ENCODE peak calls at places on chromosomes 1 and 21, in four cellular contexts. One of them, this sample, is unnamed.

GRCh38 chr1:29465755-29466154 is 229.4 kb downstream of the PTPRU start:
- DNase-seq in cardiac muscle cell: peak
- DNase-seq in GM12865: no peak
- DNase-seq in GM13977: no peak
- DNase-seq in this sample: no peak

GRCh38 chr1:103108525-103109150 is 316 bp upstream of the COL11A1 start:
- DNase-seq in cardiac muscle cell: peak
- DNase-seq in GM12865: no peak
- DNase-seq in GM13977: no peak
- DNase-seq in this sample: no peak

GRCh38 chr1:234604726-234605492 is 5.1 kb downstream of the IRF2BP2 start:
- DNase-seq in cardiac muscle cell: no peak
- DNase-seq in GM12865: no peak
- DNase-seq in GM13977: no peak
- DNase-seq in this sample: no peak

GRCh38 chr1:114009393-114009792 is 30.1 kb downstream of the OLFML3 start:
- DNase-seq in cardiac muscle cell: no peak
- DNase-seq in GM12865: no peak
- DNase-seq in GM13977: no peak
- DNase-seq in this sample: no peak

GRCh38 chr1:180299486-180300246 is 69.6 kb downstream of the LHX4 start:
- DNase-seq in cardiac muscle cell: no peak
- DNase-seq in GM12865: no peak
- DNase-seq in GM13977: no peak
- DNase-seq in this sample: no peak

GRCh38 chr1:114231301-114231700 is 77.6 kb upstream of the SYT6 start:
- DNase-seq in cardiac muscle cell: no peak
- DNase-seq in GM12865: no peak
- DNase-seq in GM13977: no peak
- DNase-seq in this sample: no peak

GRCh38 chr1:115983584-115983983 is 7.3 kb downstream of the SLC22A15 start:
- DNase-seq in cardiac muscle cell: no peak
- DNase-seq in GM12865: no peak
- DNase-seq in GM13977: no peak
- DNase-seq in this sample: no peak

GRCh38 chr1:204520834-204521709 is 4.9 kb downstream of the MDM4 start:
- DNase-seq in cardiac muscle cell: no peak
- DNase-seq in GM12865: peak
- DNase-seq in GM13977: peak
- DNase-seq in this sample: peak

GRCh38 chr1:9128161-9128519 is 762 bp downstream of the GPR157 start:
- DNase-seq in cardiac muscle cell: peak
- DNase-seq in GM12865: no peak
- DNase-seq in GM13977: no peak
- DNase-seq in this sample: no peak

GRCh38 chr21:42534901-42535378 is 21.3 kb downstream of the SLC37A1 start:
- DNase-seq in cardiac muscle cell: no peak
- DNase-seq in GM12865: peak
- DNase-seq in GM13977: peak
- DNase-seq in this sample: peak

GRCh38 chr1:12409676-12410075 is 179.8 kb downstream of the VPS13D start:
- DNase-seq in cardiac muscle cell: no peak
- DNase-seq in GM12865: no peak
- DNase-seq in GM13977: no peak
- DNase-seq in this sample: no peak

GRCh38 chr1:221816899-221817298 is 75.0 kb upstream of the DUSP10 start:
- DNase-seq in cardiac muscle cell: no peak
- DNase-seq in GM12865: no peak
- DNase-seq in GM13977: no peak
- DNase-seq in this sample: no peak

GRCh38 chr1:228161866-228162265 is 3.7 kb upstream of the IBA57 start:
- DNase-seq in cardiac muscle cell: no peak
- DNase-seq in GM12865: no peak
- DNase-seq in GM13977: no peak
- DNase-seq in this sample: no peak

GRCh38 chr1:215665212-215665611 is 98.1 kb downstream of the KCTD3 start:
- DNase-seq in cardiac muscle cell: no peak
- DNase-seq in GM12865: no peak
- DNase-seq in GM13977: peak
- DNase-seq in this sample: no peak

GRCh38 chr1:110944806-110945205 is 18.9 kb downstream of the LRIF1 start:
- DNase-seq in cardiac muscle cell: no peak
- DNase-seq in GM12865: no peak
- DNase-seq in GM13977: no peak
- DNase-seq in this sample: no peak

GRCh38 chr1:168465942-168466702 is 77.7 kb downstream of the XCL2 start:
- DNase-seq in cardiac muscle cell: peak
- DNase-seq in GM12865: peak
- DNase-seq in GM13977: peak
- DNase-seq in this sample: peak

GRCh38 chr1:16241116-16241763 is 4.3 kb upstream of the CPLANE2 start:
- DNase-seq in cardiac muscle cell: no peak
- DNase-seq in GM12865: no peak
- DNase-seq in GM13977: no peak
- DNase-seq in this sample: no peak

GRCh38 chr1:226643167-226643566 is 94.6 kb downstream of the STUM start:
- DNase-seq in cardiac muscle cell: no peak
- DNase-seq in GM12865: peak
- DNase-seq in GM13977: peak
- DNase-seq in this sample: peak

GRCh38 chr1:19885821-19886220 is 3.6 kb downstream of the OTUD3 start:
- DNase-seq in cardiac muscle cell: no peak
- DNase-seq in GM12865: no peak
- DNase-seq in GM13977: no peak
- DNase-seq in this sample: no peak

GRCh38 chr1:199220046-199220445 is 581.2 kb downstream of the PTPRC start:
- DNase-seq in cardiac muscle cell: no peak
- DNase-seq in GM12865: no peak
- DNase-seq in GM13977: no peak
- DNase-seq in this sample: no peak

GRCh38 chr1:152514715-152515453 is 602 bp downstream of the CRCT1 start:
- DNase-seq in cardiac muscle cell: no peak
- DNase-seq in GM12865: no peak
- DNase-seq in GM13977: peak
- DNase-seq in this sample: no peak

GRCh38 chr21:34037009-34037408 is 36.4 kb upstream of the MRPS6 start:
- DNase-seq in cardiac muscle cell: no peak
- DNase-seq in GM12865: no peak
- DNase-seq in GM13977: no peak
- DNase-seq in this sample: no peak

GRCh38 chr21:34796518-34797201 is 127.9 kb downstream of the CLIC6 start:
- DNase-seq in cardiac muscle cell: peak
- DNase-seq in GM12865: no peak
- DNase-seq in GM13977: no peak
- DNase-seq in this sample: no peak

GRCh38 chr1:12333036-12333785 is 103.4 kb downstream of the VPS13D start:
- DNase-seq in cardiac muscle cell: no peak
- DNase-seq in GM12865: no peak
- DNase-seq in GM13977: no peak
- DNase-seq in this sample: no peak

GRCh38 chr21:44376606-44377005 is 23.2 kb downstream of the TRPM2 start:
- DNase-seq in cardiac muscle cell: no peak
- DNase-seq in GM12865: no peak
- DNase-seq in GM13977: no peak
- DNase-seq in this sample: no peak

GRCh38 chr1:13935336-13935735 is 235.3 kb downstream of the PRDM2 start:
- DNase-seq in cardiac muscle cell: no peak
- DNase-seq in GM12865: no peak
- DNase-seq in GM13977: no peak
- DNase-seq in this sample: no peak

GRCh38 chr1:219354962-219355361 is 181.3 kb downstream of the LYPLAL1 start:
- DNase-seq in cardiac muscle cell: no peak
- DNase-seq in GM12865: no peak
- DNase-seq in GM13977: no peak
- DNase-seq in this sample: no peak

GRCh38 chr1:219350172-219350571 is 176.5 kb downstream of the LYPLAL1 start:
- DNase-seq in cardiac muscle cell: no peak
- DNase-seq in GM12865: no peak
- DNase-seq in GM13977: no peak
- DNase-seq in this sample: no peak

GRCh38 chr1:219358080-219358479 is 184.4 kb downstream of the LYPLAL1 start:
- DNase-seq in cardiac muscle cell: no peak
- DNase-seq in GM12865: no peak
- DNase-seq in GM13977: no peak
- DNase-seq in this sample: no peak

GRCh38 chr1:219350621-219351020 is 176.9 kb downstream of the LYPLAL1 start:
- DNase-seq in cardiac muscle cell: no peak
- DNase-seq in GM12865: no peak
- DNase-seq in GM13977: no peak
- DNase-seq in this sample: no peak

DNA sequence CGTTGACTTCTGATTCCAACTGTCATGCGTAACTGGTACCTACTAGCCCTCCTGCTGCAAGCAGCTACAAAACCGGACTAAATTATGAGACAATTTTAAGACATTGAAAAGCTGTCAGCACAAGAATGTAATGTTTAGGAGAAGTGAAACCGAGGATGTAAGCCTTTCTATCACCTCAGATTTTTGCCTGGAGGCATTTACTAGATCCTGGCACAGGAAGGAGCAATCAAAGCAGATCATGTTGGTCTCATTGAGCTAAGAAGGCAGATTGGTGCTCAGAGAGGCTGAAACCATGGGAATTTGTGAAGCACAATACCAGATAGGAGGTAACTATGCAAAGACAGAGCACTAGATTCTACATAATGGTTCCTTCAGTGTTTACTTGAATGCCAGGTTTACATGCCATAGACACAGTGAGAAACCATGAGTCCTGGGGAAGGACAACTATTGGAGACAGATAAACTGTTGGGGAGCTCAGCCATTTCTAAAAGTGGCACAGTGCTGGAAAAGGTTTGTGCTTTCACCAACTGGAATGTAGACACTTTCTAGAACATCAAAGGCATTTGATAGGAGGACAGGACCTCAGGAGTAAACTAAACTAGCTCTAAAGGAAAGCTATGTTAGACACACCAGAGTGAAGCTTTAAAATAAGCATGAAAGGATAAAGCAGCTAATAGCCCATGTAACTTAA is 179.4 kb downstream of the LYPLAL1 start:
- DNase-seq in cardiac muscle cell: peak
- DNase-seq in GM12865: no peak
- DNase-seq in GM13977: no peak
- DNase-seq in this sample: no peak
- TF ChIP-seq CTCF in cardiac muscle cell: no peak
- TF ChIP-seq CTCF in GM12865: no peak
- TF ChIP-seq CTCF in GM13977: no peak
- TF ChIP-seq CTCF in this sample: no peak

GRCh38 chr1:202600432-202601041 is 109.7 kb downstream of the SYT2 start:
- DNase-seq in cardiac muscle cell: no peak
- DNase-seq in GM12865: no peak
- DNase-seq in GM13977: no peak
- DNase-seq in this sample: no peak

GRCh38 chr1:202597090-202597761 is 113.0 kb downstream of the SYT2 start:
- DNase-seq in cardiac muscle cell: no peak
- DNase-seq in GM12865: no peak
- DNase-seq in GM13977: no peak
- DNase-seq in this sample: no peak

GRCh38 chr1:202596638-202597037 is 113.6 kb downstream of the SYT2 start:
- DNase-seq in cardiac muscle cell: no peak
- DNase-seq in GM12865: no peak
- DNase-seq in GM13977: no peak
- DNase-seq in this sample: no peak

GRCh38 chr1:202605515-202605914 is 104.7 kb downstream of the SYT2 start:
- DNase-seq in cardiac muscle cell: no peak
- DNase-seq in GM12865: no peak
- DNase-seq in GM13977: no peak
- DNase-seq in this sample: no peak

GRCh38 chr1:202599669-202600431 is 110.4 kb downstream of the SYT2 start:
- DNase-seq in cardiac muscle cell: peak
- DNase-seq in GM12865: peak
- DNase-seq in GM13977: peak
- DNase-seq in this sample: peak
- TF ChIP-seq CTCF in cardiac muscle cell: peak
- TF ChIP-seq CTCF in GM12865: peak
- TF ChIP-seq CTCF in GM13977: peak
- TF ChIP-seq CTCF in this sample: peak

DNA sequence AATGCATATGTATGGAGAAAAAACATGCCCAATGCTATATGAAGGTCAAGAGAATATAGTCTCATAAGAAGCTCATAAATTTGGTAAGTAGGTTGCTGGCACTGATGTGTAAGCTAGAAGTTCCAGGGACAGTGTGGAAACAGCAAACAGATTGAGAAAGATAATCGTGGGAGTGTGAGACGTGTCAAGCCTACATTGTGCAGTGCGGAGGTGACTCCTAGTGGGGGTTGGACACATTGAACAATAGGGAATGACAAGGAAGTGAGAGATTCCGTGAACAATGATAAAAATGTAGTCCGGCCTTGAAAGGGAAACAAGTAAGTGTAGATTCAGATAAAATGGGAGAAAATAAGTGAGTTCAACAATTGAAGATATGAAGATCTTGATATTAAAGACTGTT is 788.4 kb upstream of the PRMT6 start:
- DNase-seq in cardiac muscle cell: peak
- DNase-seq in GM12865: no peak
- DNase-seq in GM13977: no peak
- DNase-seq in this sample: no peak
- TF ChIP-seq CTCF in cardiac muscle cell: peak
- TF ChIP-seq CTCF in GM12865: no peak
- TF ChIP-seq CTCF in GM13977: peak
- TF ChIP-seq CTCF in this sample: no peak

GRCh38 chr1:217627431-217627830 is 3.5 kb downstream of the GPATCH2 start:
- DNase-seq in cardiac muscle cell: no peak
- DNase-seq in GM12865: no peak
- DNase-seq in GM13977: no peak
- DNase-seq in this sample: no peak

GRCh38 chr1:217626321-217626720 is 4.6 kb downstream of the GPATCH2 start:
- DNase-seq in cardiac muscle cell: no peak
- DNase-seq in GM12865: no peak
- DNase-seq in GM13977: no peak
- DNase-seq in this sample: no peak

DNA sequence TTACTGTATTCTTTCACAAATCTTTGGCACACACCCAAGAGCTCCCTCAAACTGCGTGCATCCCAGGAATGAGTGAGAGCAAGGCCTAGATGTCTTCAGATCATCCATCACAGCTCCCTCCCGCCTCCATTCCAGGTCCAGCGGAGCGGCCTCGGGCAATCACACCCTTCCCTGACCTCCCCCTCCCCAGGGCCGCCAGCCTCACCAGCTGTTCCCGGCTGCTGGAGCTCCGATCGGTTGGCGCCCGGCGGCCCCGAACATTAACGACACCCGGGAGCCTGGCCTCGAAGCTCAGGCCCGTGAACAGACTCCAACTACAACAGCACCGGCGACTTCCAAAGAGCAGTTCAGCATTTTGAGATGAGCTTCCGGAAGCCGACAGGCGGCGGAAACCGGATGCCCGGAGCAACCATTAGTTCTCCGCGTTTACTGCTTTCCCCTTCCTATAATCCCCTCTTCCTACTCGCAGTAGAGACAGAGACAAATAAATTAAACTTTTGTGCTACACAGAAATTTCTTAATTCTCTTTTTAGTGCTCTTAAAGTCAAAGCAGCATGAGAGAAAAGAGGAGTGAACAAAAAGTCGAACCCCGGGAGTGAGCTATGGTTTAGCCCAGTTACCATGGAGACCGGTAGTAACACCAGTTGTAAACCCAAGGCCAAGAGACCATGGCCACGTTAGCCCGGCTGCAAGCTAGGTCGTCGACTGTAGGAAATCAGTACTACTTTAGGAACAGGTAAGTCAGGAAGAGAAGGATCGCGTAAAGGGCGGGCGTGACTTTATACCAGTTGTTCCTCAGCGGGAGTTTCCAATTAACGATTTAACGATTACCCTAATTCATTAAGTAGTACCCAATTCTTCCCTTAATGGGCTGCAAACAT is at the start of the genes GPATCH2 and SPATA17:
- DNase-seq in cardiac muscle cell: peak
- DNase-seq in GM12865: peak
- DNase-seq in GM13977: peak
- DNase-seq in this sample: peak
- TF ChIP-seq CTCF in cardiac muscle cell: peak
- TF ChIP-seq CTCF in GM12865: peak
- TF ChIP-seq CTCF in GM13977: no peak
- TF ChIP-seq CTCF in this sample: no peak

This sample was measured in GM13976.